ENCODE peak calls at places on chromosomes 5 and 9, in eight cellular contexts. W is ascending aorta, X is colonic mucosa, K is pancreas, E is SK-N-SH, N is endodermal cell, U is neuronal stem cell, O is tibial nerve. A is an unnamed sample.
A peak's percentile ranks its signal among the peaks of the same experiment; 100 is the strongest.

GRCh38 chr5:1930501-1930879 is 47.8 kb upstream of the IRX4 start:
- DNase-seq in E (no peak), O (no peak), K (no peak), N (no peak), W (no peak), X (no peak), U (no peak), A (no peak)

GRCh38 chr9:99085949-99086948 is 18.7 kb upstream of the TGFBR1 start:
- DNase-seq in X (no peak), O (peak; percentile 50), N (no peak), U (no peak), K (no peak), E (no peak), W (no peak), A (no peak)

GRCh38 chr5:95826949-95827595 is 4.5 kb upstream of the GLRX start:
- DNase-seq in E (no peak), U (no peak), O (no peak), W (no peak), X (peak; percentile 84), N (no peak), K (no peak), A (no peak)

GRCh38 chr5:76790632-76791290 is 28.1 kb upstream of the F2RL1 start:
- DNase-seq in W (no peak), K (no peak), N (no peak), X (no peak), O (peak; percentile 39), U (no peak), E (peak; percentile 52), A (no peak)

GRCh38 chr9:31210982-31211570 is 1173.4 kb upstream of the ACO1 start:
- DNase-seq in E (no peak), W (no peak), O (no peak), K (peak; percentile 28), N (peak; percentile 62), X (no peak), U (no peak), A (no peak)

GRCh38 chr5:1521671-1522600 is 1.8 kb downstream of the LPCAT1 start:
- DNase-seq in E (peak; percentile 62), O (no peak), U (no peak), K (no peak), W (no peak), N (peak; percentile 71), X (peak; percentile 19), A (no peak)

GRCh38 chr5:172412724-172413260 is 41.5 kb downstream of the SH3PXD2B start:
- DNase-seq in X (peak; percentile 63), K (peak; percentile 58), U (no peak), N (no peak), W (peak; percentile 57), O (peak; percentile 94), E (peak; percentile 61), A (peak; percentile 88)

GRCh38 chr5:51033215-51033614 is 350.0 kb upstream of the ISL1 start:
- DNase-seq in O (no peak), N (no peak), W (no peak), U (no peak), X (no peak), K (peak; percentile 16), E (no peak), A (no peak)

GRCh38 chr5:163841-164240 is 27.5 kb upstream of the LRRC14B start:
- DNase-seq in K (no peak), X (no peak), N (no peak), U (no peak), E (no peak), W (no peak), O (no peak), A (no peak)

GRCh38 chr9:124291801-124292396 is 34.1 kb downstream of the NEK6 start:
- DNase-seq in O (no peak), K (no peak), X (no peak), U (no peak), E (no peak), N (no peak), W (no peak), A (peak; percentile 61)

GRCh38 chr5:77518304-77518703 is 26.2 kb upstream of the WDR41 start:
- DNase-seq in W (no peak), K (no peak), X (no peak), U (peak; percentile 3), N (no peak), E (peak; percentile 14), O (no peak), A (no peak)

GRCh38 chr9:75623462-75623861 is 267.0 kb upstream of the PCSK5 start:
- DNase-seq in X (no peak), N (no peak), K (no peak), O (no peak), W (no peak), E (no peak), U (no peak), A (no peak)

GRCh38 chr5:120354126-120354525 is 110.0 kb upstream of the PRR16 start:
- DNase-seq in K (no peak), N (no peak), U (no peak), X (no peak), O (no peak), E (no peak), W (no peak), A (no peak)

GRCh38 chr9:123343428-123344272 is 12.3 kb upstream of the CRB2 start:
- DNase-seq in O (no peak), X (no peak), E (no peak), U (no peak), N (no peak), W (no peak), K (no peak), A (no peak)

GRCh38 chr5:143251946-143252345 is 151.5 kb downstream of the NR3C1 start:
- DNase-seq in W (no peak), X (no peak), O (no peak), E (no peak), N (no peak), U (no peak), K (no peak), A (no peak)

GRCh38 chr9:110065527-110065926 is 142.4 kb downstream of the C9orf152 start:
- DNase-seq in E (no peak), O (no peak), K (no peak), W (no peak), N (no peak), X (no peak), U (no peak), A (no peak)
- H3K4me1 ChIP-seq in E (peaks cover 18% of the 10 kb centered on the region), O (peaks cover 16% of the 10 kb centered on the region), K (no peaks in the 10 kb centered on the region), W (peaks cover 17% of the 10 kb centered on the region), N (no peaks in the 10 kb centered on the region), X (no peaks in the 10 kb centered on the region), U (peaks cover 4% of the 10 kb centered on the region), A (peaks cover 71% of the 10 kb centered on the region)

DNA sequence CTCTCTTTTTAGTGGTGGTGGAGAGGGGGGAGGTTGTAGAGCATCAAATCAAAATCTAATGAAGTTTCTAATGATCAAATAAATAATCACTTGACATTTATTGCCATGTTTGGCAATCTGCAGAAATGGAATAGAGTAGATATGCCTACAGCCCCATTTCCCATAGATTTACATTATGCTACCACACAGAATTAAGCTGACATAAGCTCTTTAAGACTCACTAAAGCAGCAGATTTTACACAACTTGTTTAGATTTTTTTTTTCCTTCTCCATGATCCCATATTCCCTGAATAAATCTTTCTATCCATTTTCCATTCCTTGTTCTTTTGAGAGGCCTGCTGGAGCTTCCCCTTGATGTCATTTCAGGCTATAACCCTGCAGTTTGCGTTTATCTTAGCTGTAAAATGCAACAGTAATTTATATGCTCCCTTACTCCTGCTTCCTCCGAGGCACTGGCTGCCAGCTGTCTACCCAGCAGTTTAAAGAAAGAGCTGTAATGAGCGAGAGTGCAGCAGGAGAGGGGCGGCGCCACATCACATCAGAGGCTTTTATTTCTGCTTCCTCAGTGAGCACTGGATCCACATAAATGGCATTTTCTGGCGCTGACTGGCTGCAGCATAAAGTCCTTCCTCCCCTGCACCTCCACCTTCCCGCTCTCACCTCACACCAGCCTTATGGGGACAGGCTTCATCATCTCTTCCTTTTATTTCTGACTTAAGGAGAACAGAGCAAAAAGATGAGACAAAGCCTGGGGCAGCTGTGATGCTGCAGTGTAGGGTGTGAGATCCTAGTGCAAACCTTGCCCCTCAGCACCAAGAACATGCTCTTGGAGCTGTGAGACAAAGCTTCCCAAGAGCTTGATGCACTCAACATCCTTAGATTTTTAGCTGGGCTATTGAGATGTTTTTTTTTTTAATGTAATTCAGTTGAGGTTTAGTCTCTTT is 829.4 kb upstream of the ZNF608 start:
- DNase-seq in W (no peak), X (peak; percentile 72), N (peak; percentile 69), E (peak; percentile 55), O (no peak), U (peak; percentile 37), K (no peak), A (no peak)
- H3K4me3 ChIP-seq in W (peak overlapping the region; percentile 2), X (no peak overlapping the region), N (no peak overlapping the region), E (no peak overlapping the region), O (no peak overlapping the region), U (peak overlapping the region; percentile 22), K (no peak overlapping the region), A (no peak overlapping the region)

GRCh38 chr9:38066907-38067610 is 2.0 kb downstream of the SHB start:
- DNase-seq in W (no peak), N (peak; percentile 78), O (peak; percentile 26), K (peak; percentile 86), E (no peak), U (no peak), X (peak; percentile 84), A (peak; percentile 66)

GRCh38 chr9:38068866-38069628 is at the start of gene SHB:
- DNase-seq in X (peak; percentile 81), N (peak; percentile 95), W (no peak), E (peak; percentile 95), O (peak; percentile 66), U (peak; percentile 77), K (peak; percentile 91), A (peak; percentile 88)

GRCh38 chr9:38068616-38068865 is 486 bp downstream of the SHB start:
- DNase-seq in K (no peak), N (peak; percentile 77), O (no peak), X (peak; percentile 49), W (no peak), E (peak; percentile 76), U (no peak), A (peak; percentile 55)

GRCh38 chr9:38067611-38067891 is 1.5 kb downstream of the SHB start:
- DNase-seq in X (no peak), E (peak; percentile 56), U (no peak), O (no peak), W (no peak), N (no peak), K (peak; percentile 81), A (no peak)

DNA sequence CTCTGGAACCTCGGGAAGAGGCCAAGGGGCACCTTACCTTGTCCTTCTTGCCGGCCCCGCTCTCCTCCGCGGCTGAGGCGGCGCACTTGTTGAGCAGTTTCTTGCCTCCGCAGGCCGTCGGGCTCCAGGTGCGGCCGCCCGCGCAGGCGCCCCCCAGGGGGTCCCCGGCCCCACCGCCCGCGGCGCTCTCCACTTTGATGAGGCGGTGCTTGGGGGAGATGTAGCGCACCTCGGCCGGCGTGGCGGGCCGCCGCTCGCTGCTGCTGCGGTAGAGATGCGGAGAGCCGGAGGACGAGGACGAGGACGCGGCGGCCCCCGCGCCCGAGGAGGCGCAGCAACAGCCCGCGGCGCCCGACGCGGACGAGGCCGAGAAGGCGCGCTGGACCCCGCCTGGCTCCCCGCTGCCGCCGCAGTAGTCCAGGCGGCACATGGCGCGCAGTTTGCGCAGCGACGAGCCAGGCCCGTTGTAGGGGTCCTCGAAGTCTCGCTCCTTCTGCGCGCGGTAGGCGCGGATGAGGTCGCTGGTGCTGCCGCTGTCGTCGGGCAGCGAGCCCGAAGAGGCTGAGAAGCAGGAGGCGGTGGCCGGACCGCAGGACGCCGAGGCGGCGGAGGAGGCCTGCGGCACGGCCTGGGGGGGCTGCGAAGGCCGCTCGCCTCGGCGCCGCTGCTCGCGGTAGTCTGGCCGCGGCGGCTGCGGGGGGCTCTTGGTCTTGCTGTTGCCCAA is 973 bp downstream of the SHB start:
- DNase-seq in N (peak; percentile 68), O (no peak), E (peak; percentile 64), U (no peak), X (no peak), W (no peak), K (peak; percentile 82), A (peak; percentile 37)
- H3K4me1 ChIP-seq in N (peaks cover 18% of the 10 kb centered on the region), O (peaks cover 21% of the 10 kb centered on the region), E (peaks cover 29% of the 10 kb centered on the region), U (peaks cover 11% of the 10 kb centered on the region), X (peaks cover 13% of the 10 kb centered on the region), W (peaks cover 19% of the 10 kb centered on the region), K (peaks cover 27% of the 10 kb centered on the region), A (peaks cover 54% of the 10 kb centered on the region)

GRCh38 chr5:93583525-93583798 is 440 bp downstream of the NR2F1 start:
- DNase-seq in U (no peak), K (no peak), N (no peak), X (no peak), W (no peak), O (no peak), E (no peak), A (no peak)
- H3K4me3 ChIP-seq in U (peak overlapping the region; percentile 97), K (peak overlapping the region; percentile 48), N (peak overlapping the region; percentile 81), X (peak overlapping the region; percentile 25), W (peak overlapping the region; percentile 89), O (peak overlapping the region; percentile 94), E (peak overlapping the region; percentile 87), A (peak overlapping the region; percentile 14)

A was measured in heart right ventricle.